ENCODE peak calls at places on chromosomes 13 and 19, in eight cellular contexts. D is transverse colon, W is uterus, C is ovary, O is suprapubic skin, F is breast epithelium, V is heart left ventricle, S is GM12878. T is an unnamed sample.

GRCh38 chr13:37175996-37176395 is 70.5 kb upstream of the CSNK1A1L start:
- DNase-seq in D (no peak), W (no peak), C (no peak), O (no peak), F (no peak), V (no peak), S (no peak), T (no peak)

GRCh38 chr13:31556376-31556775 is 182.9 kb upstream of the RXFP2 start:
- DNase-seq in D (no peak), W (no peak), C (no peak), O (no peak), F (no peak), V (no peak), S (no peak), T (no peak)

GRCh38 chr19:19900124-19900523 is 622 bp upstream of the ZNF93 start:
- DNase-seq in D (no peak), W (no peak), C (no peak), O (no peak), F (no peak), V (no peak), S (no peak), T (no peak)

GRCh38 chr13:44759723-44760360 is 183.7 kb upstream of the TSC22D1 start:
- DNase-seq in D (no peak), W (no peak), C (no peak), O (no peak), F (peak), V (no peak), S (no peak), T (peak)

GRCh38 chr13:113097651-113098050 is 7.9 kb upstream of the F7 start:
- DNase-seq in D (no peak), W (no peak), C (no peak), O (no peak), F (no peak), V (no peak), S (no peak), T (no peak)

GRCh38 chr13:78022164-78022877 is 103.7 kb upstream of the EDNRB start:
- DNase-seq in D (peak), W (no peak), C (no peak), O (no peak), F (no peak), V (peak), S (peak), T (no peak)

GRCh38 chr19:49431330-49431749 is 6.2 kb downstream of the GFY start:
- DNase-seq in D (no peak), W (no peak), C (no peak), O (no peak), F (no peak), V (no peak), S (no peak), T (no peak)

GRCh38 chr19:17127671-17128070 is 52.1 kb downstream of the MYO9B start:
- DNase-seq in D (no peak), W (no peak), C (no peak), O (no peak), F (no peak), V (no peak), S (no peak), T (no peak)

GRCh38 chr19:55251296-55252081 is 7.3 kb downstream of the PPP6R1 start:
- DNase-seq in D (no peak), W (no peak), C (peak), O (no peak), F (no peak), V (no peak), S (no peak), T (no peak)

GRCh38 chr19:39499082-39499642 is 415 bp downstream of the DLL3 start:
- DNase-seq in D (no peak), W (no peak), C (no peak), O (no peak), F (no peak), V (no peak), S (no peak), T (no peak)

GRCh38 chr13:33110713-33111413 is 94.6 kb downstream of the KL start:
- DNase-seq in D (no peak), W (no peak), C (peak), O (peak), F (peak), V (peak), S (no peak), T (no peak)

GRCh38 chr13:43132911-43133310 is 109.5 kb downstream of the DNAJC15 start:
- DNase-seq in D (no peak), W (no peak), C (no peak), O (no peak), F (no peak), V (no peak), S (no peak), T (no peak)

GRCh38 chr13:26529441-26529840 is 28.0 kb upstream of the WASF3 start:
- DNase-seq in D (peak), W (no peak), C (peak), O (no peak), F (no peak), V (no peak), S (no peak), T (no peak)

GRCh38 chr19:47698631-47699359 is 14.4 kb upstream of the EHD2 start:
- DNase-seq in D (no peak), W (no peak), C (peak), O (no peak), F (no peak), V (no peak), S (no peak), T (no peak)

GRCh38 chr19:49430678-49431329 is 5.6 kb downstream of the GFY start:
- DNase-seq in D (no peak), W (no peak), C (no peak), O (no peak), F (no peak), V (no peak), S (no peak), T (no peak)

GRCh38 chr13:57123660-57124059 is 17.1 kb upstream of the PRR20A start:
- DNase-seq in D (no peak), W (no peak), C (no peak), O (no peak), F (no peak), V (peak), S (no peak), T (peak)

GRCh38 chr13:19305434-19305833 is 123.8 kb upstream of the TUBA3C start:
- DNase-seq in D (no peak), W (no peak), C (no peak), O (no peak), F (no peak), V (no peak), S (no peak), T (no peak)

GRCh38 chr19:45782820-45783785 is 813 bp upstream of the DMPK start:
- DNase-seq in D (peak), W (peak), C (peak), O (no peak), F (peak), V (peak), S (no peak), T (peak)

GRCh38 chr13:27541386-27541785 is 78.9 kb downstream of the LNX2 start:
- DNase-seq in D (no peak), W (no peak), C (no peak), O (no peak), F (no peak), V (no peak), S (no peak), T (no peak)

GRCh38 chr13:45742985-45743384 is 40.9 kb downstream of the CBY2 start:
- DNase-seq in D (no peak), W (no peak), C (no peak), O (no peak), F (no peak), V (no peak), S (no peak), T (no peak)

GRCh38 chr13:40583738-40584137 is 82.7 kb downstream of the FOXO1 start:
- DNase-seq in D (no peak), W (no peak), C (no peak), O (no peak), F (no peak), V (no peak), S (no peak), T (no peak)

GRCh38 chr13:107099661-107100060 is 531.7 kb upstream of the ARGLU1 start:
- DNase-seq in D (no peak), W (no peak), C (no peak), O (no peak), F (no peak), V (no peak), S (no peak), T (no peak)

GRCh38 chr13:69970521-69970920 is 137.1 kb upstream of the ATXN8OS start:
- DNase-seq in D (no peak), W (no peak), C (no peak), O (no peak), F (no peak), V (no peak), S (no peak), T (no peak)

GRCh38 chr13:21326155-21327030 is 132.7 kb downstream of the ZDHHC20 start:
- DNase-seq in D (peak), W (peak), C (peak), O (no peak), F (no peak), V (no peak), S (no peak), T (no peak)

GRCh38 chr13:65378943-65379519 is 1851.1 kb downstream of the PCDH9 start:
- DNase-seq in D (no peak), W (no peak), C (no peak), O (no peak), F (no peak), V (no peak), S (no peak), T (no peak)

GRCh38 chr19:35318679-35319448 is 10.1 kb upstream of the CD22 start:
- DNase-seq in D (peak), W (peak), C (peak), O (peak), F (peak), V (peak), S (no peak), T (peak)

GRCh38 chr19:38538386-38538785 is 79.4 kb downstream of the MAP4K1 start:
- DNase-seq in D (no peak), W (no peak), C (no peak), O (no peak), F (no peak), V (no peak), S (no peak), T (no peak)

GRCh38 chr13:40197936-40198335 is 468.5 kb downstream of the FOXO1 start:
- DNase-seq in D (no peak), W (no peak), C (no peak), O (no peak), F (no peak), V (no peak), S (no peak), T (no peak)

GRCh38 chr13:78256479-78256878 is 337.8 kb upstream of the EDNRB start:
- DNase-seq in D (no peak), W (no peak), C (no peak), O (no peak), F (no peak), V (no peak), S (no peak), T (no peak)

GRCh38 chr19:17542793-17543582 is 12.5 kb upstream of the COLGALT1 start:
- DNase-seq in D (no peak), W (no peak), C (no peak), O (no peak), F (no peak), V (no peak), S (no peak), T (no peak)

GRCh38 chr13:76610819-76611415 is 275.3 kb downstream of the KCTD12 start:
- DNase-seq in D (no peak), W (no peak), C (no peak), O (no peak), F (no peak), V (no peak), S (no peak), T (no peak)

GRCh38 chr13:26011996-26012688 is 39.7 kb downstream of the SHISA2 start:
- DNase-seq in D (no peak), W (no peak), C (no peak), O (no peak), F (no peak), V (no peak), S (no peak), T (no peak)

GRCh38 chr13:23175920-23176319 is 4.9 kb upstream of the SGCG start:
- DNase-seq in D (no peak), W (no peak), C (no peak), O (no peak), F (no peak), V (no peak), S (no peak), T (no peak)

GRCh38 chr13:97484286-97484685 is 50.3 kb downstream of the RAP2A start:
- DNase-seq in D (no peak), W (no peak), C (no peak), O (no peak), F (no peak), V (no peak), S (no peak), T (no peak)

GRCh38 chr19:17555929-17556813 is 722 bp downstream of the COLGALT1 start:
- DNase-seq in D (peak), W (peak), C (peak), O (peak), F (no peak), V (peak), S (no peak), T (peak)

GRCh38 chr13:45510671-45511070 is 45.9 kb downstream of the COG3 start:
- DNase-seq in D (no peak), W (no peak), C (no peak), O (no peak), F (no peak), V (no peak), S (no peak), T (no peak)

GRCh38 chr13:52695856-52696255 is 43.2 kb downstream of the SUGT1 start:
- DNase-seq in D (no peak), W (no peak), C (no peak), O (no peak), F (no peak), V (no peak), S (peak), T (no peak)

GRCh38 chr13:30464496-30465351 is 1.0 kb downstream of the HMGB1 start:
- DNase-seq in D (peak), W (peak), C (peak), O (peak), F (peak), V (peak), S (no peak), T (peak)

GRCh38 chr13:111936267-111936925 is 130.6 kb upstream of the SOX1 start:
- DNase-seq in D (no peak), W (no peak), C (peak), O (no peak), F (no peak), V (no peak), S (no peak), T (no peak)

GRCh38 chr13:111610077-111610476 is 289.6 kb downstream of the TEX29 start:
- DNase-seq in D (no peak), W (no peak), C (no peak), O (no peak), F (no peak), V (no peak), S (no peak), T (no peak)

GRCh38 chr13:99258946-99259345 is 767 bp upstream of the GPR18 start:
- DNase-seq in D (no peak), W (no peak), C (no peak), O (no peak), F (no peak), V (no peak), S (no peak), T (no peak)
- H3K4me3 ChIP-seq in D (no peak), W (no peak), C (no peak), O (no peak), F (no peak), V (no peak), S (peak), T (no peak)

DNA sequence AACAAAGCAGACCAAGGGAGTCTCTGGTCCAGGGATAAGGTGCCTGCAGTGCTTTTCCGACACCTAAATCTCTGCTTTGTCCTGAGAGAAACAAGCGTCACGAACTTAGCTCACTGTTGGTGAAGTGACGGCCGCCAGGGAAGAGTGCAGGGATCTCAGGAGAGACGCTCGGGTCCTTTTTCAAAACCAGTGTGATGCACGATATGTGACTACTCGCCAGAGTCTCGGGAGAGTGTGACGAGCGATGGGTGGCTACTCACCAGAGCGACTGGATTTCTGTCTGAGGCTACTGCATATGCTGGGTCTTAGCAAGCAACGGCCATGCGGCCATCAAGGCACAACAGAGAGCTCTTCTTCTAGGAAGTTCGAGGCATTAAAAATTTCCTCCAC is 16.5 kb upstream of the CFAP97D2 start:
- DNase-seq in D (no peak), W (no peak), C (no peak), O (no peak), F (no peak), V (no peak), S (no peak), T (no peak)
- H3K27ac ChIP-seq in D (peak), W (no peak), C (no peak), O (no peak), F (no peak), V (no peak), S (no peak), T (no peak)

DNA sequence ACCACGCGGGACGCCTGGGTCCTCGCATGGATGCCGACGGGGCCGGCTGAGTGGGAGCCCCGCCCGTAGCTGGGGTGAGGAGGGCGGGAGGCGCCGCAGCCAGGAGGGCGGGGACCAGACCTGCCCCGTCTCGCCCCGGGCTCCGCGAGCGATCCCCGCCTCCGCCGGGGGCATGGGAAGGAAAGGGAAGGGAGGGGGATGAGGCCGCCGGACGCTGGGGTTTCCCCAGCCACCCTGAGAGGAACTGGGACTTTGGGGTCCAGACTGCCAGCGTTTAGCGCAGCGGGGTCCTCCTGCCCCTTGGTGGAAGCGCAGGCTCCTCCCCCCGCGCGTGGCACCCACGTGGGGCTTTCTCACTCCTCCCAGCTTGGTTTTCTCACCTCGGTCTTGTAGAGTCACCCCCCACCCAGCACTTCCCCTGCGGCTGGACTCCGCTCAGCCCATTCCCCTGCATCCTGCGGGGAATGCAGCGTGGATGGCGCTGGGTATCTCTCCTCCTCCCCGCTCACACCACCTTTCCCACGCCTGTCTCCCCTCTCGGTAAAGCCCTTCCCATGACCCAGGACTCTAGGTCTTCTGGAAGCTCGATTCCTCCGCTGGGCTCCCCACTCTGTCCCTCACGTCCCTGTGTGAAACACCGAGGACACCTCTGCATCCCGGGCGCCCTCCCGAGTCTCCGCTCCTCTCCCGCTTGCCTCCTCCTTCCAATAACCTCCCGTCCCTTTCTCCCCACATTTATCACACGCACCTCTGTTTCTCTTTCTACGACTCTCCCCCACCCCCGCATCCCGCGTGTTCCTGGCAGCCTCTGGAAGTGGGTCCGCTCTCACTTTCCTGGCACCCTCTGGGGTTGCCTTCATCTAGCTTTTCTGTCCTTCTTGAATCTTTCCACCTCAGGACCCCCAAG is 2.1 kb downstream of the TGFB1 start:
- DNase-seq in D (peak), W (peak), C (peak), O (peak), F (no peak), V (peak), S (no peak), T (no peak)
- TF ChIP-seq POLR2A in D (peak), W (no peak), C (no peak), O (no peak), F (no peak), V (no peak), S (peak), T (peak)

GRCh38 chr19:1262687-1263123 is 6.4 kb upstream of the CIRBP start:
- DNase-seq in D (peak), W (peak), C (peak), O (no peak), F (peak), V (no peak), S (no peak), T (no peak)

GRCh38 chr19:1261863-1262686 is 7.1 kb upstream of the CIRBP start:
- DNase-seq in D (peak), W (peak), C (peak), O (peak), F (peak), V (peak), S (no peak), T (no peak)

GRCh38 chr19:1264801-1265610 is 4.1 kb upstream of the CIRBP start:
- DNase-seq in D (peak), W (peak), C (peak), O (peak), F (peak), V (peak), S (no peak), T (peak)

GRCh38 chr19:1261512-1261862 is 7.6 kb upstream of the CIRBP start:
- DNase-seq in D (peak), W (no peak), C (peak), O (no peak), F (no peak), V (peak), S (no peak), T (no peak)

DNA sequence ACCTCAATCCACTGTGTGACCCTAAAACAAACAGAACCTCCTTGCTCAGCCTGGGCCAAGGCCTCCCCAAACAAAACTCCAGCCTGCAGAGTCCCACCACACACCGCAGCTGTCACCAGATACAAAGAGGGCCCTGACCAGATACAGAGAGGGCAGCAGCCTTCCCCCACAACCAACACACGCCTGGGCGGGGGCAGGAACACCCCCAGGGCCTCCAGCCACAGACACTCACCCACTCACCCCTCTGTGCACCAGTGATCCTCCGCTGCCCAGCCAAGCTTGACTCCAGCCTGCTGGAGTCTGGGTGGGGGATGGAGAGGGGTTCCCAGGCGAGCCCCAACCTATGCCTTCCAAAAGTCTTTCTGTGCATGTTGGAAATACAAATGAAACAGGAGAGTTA is 5.9 kb upstream of the CIRBP start:
- DNase-seq in D (no peak), W (no peak), C (no peak), O (no peak), F (no peak), V (no peak), S (no peak), T (no peak)
- H3K4me3 ChIP-seq in D (no peak), W (no peak), C (no peak), O (no peak), F (no peak), V (no peak), S (peak), T (no peak)

DNA sequence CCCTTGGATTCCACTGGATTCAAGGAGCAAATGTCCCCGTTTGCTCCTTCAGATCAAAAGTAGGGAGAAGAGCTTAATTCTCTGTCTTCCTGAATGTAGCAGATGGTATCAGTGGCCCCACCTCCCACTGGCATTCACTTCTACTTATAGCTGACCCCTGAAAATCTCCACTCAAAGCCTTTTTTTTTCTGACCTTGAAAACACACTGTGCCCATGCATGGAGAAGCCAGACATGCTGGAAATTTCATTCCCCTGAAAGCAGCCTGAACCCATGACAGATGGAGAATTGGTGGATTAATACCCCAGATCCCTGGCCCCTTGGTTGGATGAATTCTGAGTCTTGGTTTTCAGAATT is 76.6 kb upstream of the UBAC2 start:
- DNase-seq in D (no peak), W (no peak), C (no peak), O (no peak), F (no peak), V (no peak), S (no peak), T (no peak)
- H3K27ac ChIP-seq in D (no peak), W (no peak), C (no peak), O (no peak), F (no peak), V (no peak), S (no peak), T (no peak)

T was measured in gastrocnemius medialis.